ENCODE peak calls at places on chromosomes 13 and 19, in seven cellular contexts. One of them, this sample, is unnamed.

GRCh38 chr13:99179460-99179859 is 21.2 kb upstream of the UBAC2 start:
- DNase-seq in bronchial epithelial cell: no peak
- DNase-seq in CD8-positive, alpha-beta T cell: no peak
- DNase-seq in gastrocnemius medialis: no peak
- DNase-seq in stomach: no peak
- DNase-seq in SK-N-SH: no peak
- DNase-seq in AG09319: no peak
- DNase-seq in this sample: no peak

GRCh38 chr13:24134772-24135171 is 25.7 kb upstream of the SPATA13 start:
- DNase-seq in bronchial epithelial cell: no peak
- DNase-seq in CD8-positive, alpha-beta T cell: no peak
- DNase-seq in gastrocnemius medialis: no peak
- DNase-seq in stomach: no peak
- DNase-seq in SK-N-SH: no peak
- DNase-seq in AG09319: no peak
- DNase-seq in this sample: no peak

GRCh38 chr13:73849292-73849691 is 284.9 kb downstream of the KLF12 start:
- DNase-seq in bronchial epithelial cell: peak
- DNase-seq in CD8-positive, alpha-beta T cell: peak
- DNase-seq in gastrocnemius medialis: no peak
- DNase-seq in stomach: no peak
- DNase-seq in SK-N-SH: no peak
- DNase-seq in AG09319: no peak
- DNase-seq in this sample: no peak

GRCh38 chr13:20362642-20363041 is 130.5 kb upstream of the GJB6 start:
- DNase-seq in bronchial epithelial cell: no peak
- DNase-seq in CD8-positive, alpha-beta T cell: no peak
- DNase-seq in gastrocnemius medialis: no peak
- DNase-seq in stomach: no peak
- DNase-seq in SK-N-SH: no peak
- DNase-seq in AG09319: no peak
- DNase-seq in this sample: no peak

GRCh38 chr19:45955905-45956608 is 17.6 kb downstream of the NOVA2 start:
- DNase-seq in bronchial epithelial cell: peak
- DNase-seq in CD8-positive, alpha-beta T cell: no peak
- DNase-seq in gastrocnemius medialis: peak
- DNase-seq in stomach: no peak
- DNase-seq in SK-N-SH: peak
- DNase-seq in AG09319: no peak
- DNase-seq in this sample: peak

GRCh38 chr19:310141-310651 is 19.0 kb upstream of the PLPP2 start:
- DNase-seq in bronchial epithelial cell: no peak
- DNase-seq in CD8-positive, alpha-beta T cell: no peak
- DNase-seq in gastrocnemius medialis: no peak
- DNase-seq in stomach: peak
- DNase-seq in SK-N-SH: peak
- DNase-seq in AG09319: no peak
- DNase-seq in this sample: no peak

GRCh38 chr19:54791476-54791875 is 11.9 kb upstream of the KIR2DL4 start:
- DNase-seq in bronchial epithelial cell: no peak
- DNase-seq in CD8-positive, alpha-beta T cell: no peak
- DNase-seq in gastrocnemius medialis: no peak
- DNase-seq in stomach: no peak
- DNase-seq in SK-N-SH: no peak
- DNase-seq in AG09319: no peak
- DNase-seq in this sample: no peak

GRCh38 chr13:27170221-27170520 is 1.4 kb downstream of the USP12 start:
- DNase-seq in bronchial epithelial cell: peak
- DNase-seq in CD8-positive, alpha-beta T cell: no peak
- DNase-seq in gastrocnemius medialis: no peak
- DNase-seq in stomach: no peak
- DNase-seq in SK-N-SH: no peak
- DNase-seq in AG09319: no peak
- DNase-seq in this sample: no peak

GRCh38 chr19:48230555-48231129 is 25.1 kb downstream of the CARD8 start:
- DNase-seq in bronchial epithelial cell: no peak
- DNase-seq in CD8-positive, alpha-beta T cell: peak
- DNase-seq in gastrocnemius medialis: no peak
- DNase-seq in stomach: no peak
- DNase-seq in SK-N-SH: no peak
- DNase-seq in AG09319: no peak
- DNase-seq in this sample: no peak

GRCh38 chr19:51366999-51367564 is 894 bp upstream of the ETFB start:
- DNase-seq in bronchial epithelial cell: peak
- DNase-seq in CD8-positive, alpha-beta T cell: peak
- DNase-seq in gastrocnemius medialis: no peak
- DNase-seq in stomach: peak
- DNase-seq in SK-N-SH: peak
- DNase-seq in AG09319: no peak
- DNase-seq in this sample: no peak

GRCh38 chr19:11018743-11019142 is 57.9 kb downstream of the SMARCA4 start:
- DNase-seq in bronchial epithelial cell: peak
- DNase-seq in CD8-positive, alpha-beta T cell: no peak
- DNase-seq in gastrocnemius medialis: no peak
- DNase-seq in stomach: no peak
- DNase-seq in SK-N-SH: no peak
- DNase-seq in AG09319: no peak
- DNase-seq in this sample: no peak

GRCh38 chr19:40235238-40236025 is 8.9 kb upstream of the CCNP start:
- DNase-seq in bronchial epithelial cell: no peak
- DNase-seq in CD8-positive, alpha-beta T cell: no peak
- DNase-seq in gastrocnemius medialis: no peak
- DNase-seq in stomach: no peak
- DNase-seq in SK-N-SH: no peak
- DNase-seq in AG09319: no peak
- DNase-seq in this sample: no peak
- TF ChIP-seq CTCF in bronchial epithelial cell: peak
- TF ChIP-seq CTCF in CD8-positive, alpha-beta T cell: no peak
- TF ChIP-seq CTCF in gastrocnemius medialis: no peak
- TF ChIP-seq CTCF in stomach: no peak
- TF ChIP-seq CTCF in SK-N-SH: peak
- TF ChIP-seq CTCF in AG09319: peak
- TF ChIP-seq CTCF in this sample: peak

GRCh38 chr13:95156208-95156607 is 145.0 kb downstream of the ABCC4 start:
- DNase-seq in bronchial epithelial cell: peak
- DNase-seq in CD8-positive, alpha-beta T cell: no peak
- DNase-seq in gastrocnemius medialis: no peak
- DNase-seq in stomach: no peak
- DNase-seq in SK-N-SH: peak
- DNase-seq in AG09319: no peak
- DNase-seq in this sample: no peak
- TF ChIP-seq CTCF in bronchial epithelial cell: peak
- TF ChIP-seq CTCF in CD8-positive, alpha-beta T cell: no peak
- TF ChIP-seq CTCF in gastrocnemius medialis: no peak
- TF ChIP-seq CTCF in stomach: no peak
- TF ChIP-seq CTCF in SK-N-SH: peak
- TF ChIP-seq CTCF in AG09319: peak
- TF ChIP-seq CTCF in this sample: peak

DNA sequence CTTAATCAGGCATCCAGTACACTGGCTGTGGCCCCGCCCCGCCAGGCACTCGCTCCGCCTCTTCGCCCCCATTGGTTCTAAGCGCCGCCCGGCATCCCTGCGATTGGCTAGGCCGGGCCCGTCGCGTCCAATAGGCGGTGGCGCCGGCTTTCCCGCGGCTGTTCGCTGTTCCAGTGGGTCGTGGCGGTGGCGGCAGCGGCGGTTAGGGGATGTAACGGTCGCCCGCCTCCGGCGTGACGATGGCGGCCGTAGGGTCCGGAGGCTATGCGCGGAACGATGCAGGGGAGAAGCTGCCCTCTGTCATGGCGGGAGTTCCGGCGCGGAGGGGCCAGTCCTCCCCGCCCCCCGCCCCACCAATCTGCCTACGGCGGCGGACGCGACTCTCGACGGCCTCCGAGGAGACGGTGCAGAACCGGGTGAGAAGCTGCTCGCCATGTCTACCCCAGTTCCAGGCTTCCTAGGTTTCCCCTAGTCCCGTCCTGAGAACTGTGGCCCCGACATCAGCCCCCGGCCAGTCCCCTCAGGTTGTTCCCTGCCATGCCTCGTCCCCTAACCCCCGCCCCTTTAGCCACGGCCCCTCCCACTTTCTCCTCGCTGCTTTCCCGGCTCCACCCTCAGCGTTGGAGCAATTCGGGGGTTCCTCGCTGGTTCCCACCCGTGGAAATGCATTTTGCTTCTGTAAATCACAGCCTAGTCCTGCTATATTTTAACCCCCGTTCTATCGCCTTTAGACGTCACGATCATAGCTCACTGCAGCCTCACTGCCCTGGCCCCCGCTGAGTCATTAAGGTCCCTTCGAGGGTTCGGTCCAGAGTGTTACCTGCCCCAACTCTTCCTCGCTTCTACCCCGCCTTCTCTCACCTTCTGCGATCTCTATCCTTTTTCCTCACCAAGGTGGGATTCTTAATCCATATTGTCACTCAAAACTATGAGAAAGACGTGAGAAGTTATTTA is at the start of gene WDR62:
- DNase-seq in bronchial epithelial cell: no peak
- DNase-seq in CD8-positive, alpha-beta T cell: peak
- DNase-seq in gastrocnemius medialis: peak
- DNase-seq in stomach: peak
- DNase-seq in SK-N-SH: peak
- DNase-seq in AG09319: no peak
- DNase-seq in this sample: peak
- TF ChIP-seq CTCF in bronchial epithelial cell: no peak
- TF ChIP-seq CTCF in CD8-positive, alpha-beta T cell: no peak
- TF ChIP-seq CTCF in gastrocnemius medialis: no peak
- TF ChIP-seq CTCF in stomach: no peak
- TF ChIP-seq CTCF in SK-N-SH: no peak
- TF ChIP-seq CTCF in AG09319: no peak
- TF ChIP-seq CTCF in this sample: peak

DNA sequence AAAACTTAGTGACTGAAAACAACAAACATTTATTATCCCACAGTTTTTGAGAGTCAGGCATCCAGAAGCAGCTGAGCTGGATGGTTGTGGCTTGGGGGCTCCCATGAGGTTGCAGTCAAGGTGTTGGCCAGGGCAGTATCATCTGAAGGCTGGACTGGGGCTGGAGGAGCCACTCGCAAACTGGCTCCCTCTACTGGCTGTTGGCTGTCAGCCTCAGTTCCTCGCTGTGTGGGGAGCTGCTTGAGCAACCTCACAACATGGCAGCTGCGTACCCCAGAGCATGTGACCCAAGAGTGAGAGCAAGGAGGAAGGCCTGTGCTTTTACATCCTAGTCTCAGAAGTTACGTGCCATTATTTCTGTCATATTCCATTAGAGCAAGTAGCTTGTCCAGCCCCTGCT is 9.7 kb downstream of the YJU2 start:
- DNase-seq in bronchial epithelial cell: no peak
- DNase-seq in CD8-positive, alpha-beta T cell: no peak
- DNase-seq in gastrocnemius medialis: no peak
- DNase-seq in stomach: no peak
- DNase-seq in SK-N-SH: no peak
- DNase-seq in AG09319: no peak
- DNase-seq in this sample: no peak
- TF ChIP-seq CTCF in bronchial epithelial cell: no peak
- TF ChIP-seq CTCF in CD8-positive, alpha-beta T cell: no peak
- TF ChIP-seq CTCF in gastrocnemius medialis: no peak
- TF ChIP-seq CTCF in stomach: no peak
- TF ChIP-seq CTCF in SK-N-SH: no peak
- TF ChIP-seq CTCF in AG09319: no peak
- TF ChIP-seq CTCF in this sample: peak

DNA sequence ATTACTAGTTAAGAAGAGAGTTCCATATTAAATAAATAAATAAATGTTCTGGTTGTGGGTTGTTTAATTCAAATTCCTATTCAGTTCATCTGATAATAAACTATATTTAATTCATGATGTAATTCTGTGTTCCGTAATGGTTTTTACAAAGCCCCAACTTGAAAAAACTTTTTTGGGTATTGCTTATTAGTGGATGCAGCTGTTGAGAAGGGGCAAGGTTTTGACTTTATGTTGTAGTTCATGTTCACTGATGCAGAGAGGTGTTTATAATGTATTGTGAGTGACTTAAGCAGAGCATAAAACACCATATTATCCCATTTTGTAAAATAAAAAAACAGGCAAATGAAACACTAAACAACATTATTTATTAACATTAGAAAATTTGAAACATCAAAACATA is 107.3 kb upstream of the TNFSF11 start:
- DNase-seq in bronchial epithelial cell: no peak
- DNase-seq in CD8-positive, alpha-beta T cell: no peak
- DNase-seq in gastrocnemius medialis: no peak
- DNase-seq in stomach: no peak
- DNase-seq in SK-N-SH: no peak
- DNase-seq in AG09319: no peak
- DNase-seq in this sample: no peak
- TF ChIP-seq CTCF in bronchial epithelial cell: no peak
- TF ChIP-seq CTCF in CD8-positive, alpha-beta T cell: no peak
- TF ChIP-seq CTCF in gastrocnemius medialis: no peak
- TF ChIP-seq CTCF in stomach: no peak
- TF ChIP-seq CTCF in SK-N-SH: no peak
- TF ChIP-seq CTCF in AG09319: no peak
- TF ChIP-seq CTCF in this sample: no peak

GRCh38 chr19:33304760-33305647 is 2.7 kb upstream of the CEBPA start:
- DNase-seq in bronchial epithelial cell: no peak
- DNase-seq in CD8-positive, alpha-beta T cell: no peak
- DNase-seq in gastrocnemius medialis: peak
- DNase-seq in stomach: peak
- DNase-seq in SK-N-SH: no peak
- DNase-seq in AG09319: no peak
- DNase-seq in this sample: no peak
- TF ChIP-seq CTCF in bronchial epithelial cell: peak
- TF ChIP-seq CTCF in CD8-positive, alpha-beta T cell: no peak
- TF ChIP-seq CTCF in gastrocnemius medialis: no peak
- TF ChIP-seq CTCF in stomach: no peak
- TF ChIP-seq CTCF in SK-N-SH: no peak
- TF ChIP-seq CTCF in AG09319: no peak
- TF ChIP-seq CTCF in this sample: no peak

This sample was measured in neural crest cell.